ENCODE peak calls at places on chromosomes 6 and 20, in six cellular contexts. E, L, D, H, Q and R are unnamed samples.

GRCh38 chr6:14550817-14551216 is 433.2 kb downstream of the CD83 start:
- DNase-seq in L (no peak), D (peak; percentile 55), Q (no peak), H (peak; percentile 17), E (no peak), R (no peak)

GRCh38 chr20:22942742-22943141 is 92.4 kb upstream of the SSTR4 start:
- DNase-seq in Q (no peak), E (no peak), H (no peak), D (no peak), L (no peak), R (no peak)

GRCh38 chr6:45900808-45901752 is 114.6 kb downstream of the CLIC5 start:
- DNase-seq in D (no peak), Q (no peak), L (no peak), E (no peak), H (no peak), R (no peak)

GRCh38 chr20:36394340-36394965 is 88.3 kb downstream of the DLGAP4 start:
- DNase-seq in Q (no peak), H (no peak), L (no peak), D (no peak), E (no peak), R (no peak)

GRCh38 chr6:149896491-149896890 is 1.4 kb downstream of the RAET1E start:
- DNase-seq in D (no peak), E (no peak), Q (no peak), L (no peak), H (no peak), R (no peak)

GRCh38 chr6:166582258-166582657 is 4.2 kb downstream of the RAMACL start:
- DNase-seq in H (no peak), D (no peak), E (no peak), L (no peak), Q (no peak), R (no peak)

GRCh38 chr6:151493495-151494234 is at the start of gene CCDC170:
- DNase-seq in E (no peak), D (peak; percentile 63), H (peak; percentile 60), Q (peak; percentile 68), L (peak; percentile 25), R (no peak)

GRCh38 chr6:142408409-142408808 is 106.6 kb downstream of the ADGRG6 start:
- DNase-seq in Q (no peak), E (no peak), L (no peak), H (no peak), D (no peak), R (no peak)

GRCh38 chr20:19710336-19710721 is 47.7 kb upstream of the RIN2 start:
- DNase-seq in D (no peak), H (no peak), E (no peak), Q (no peak), L (no peak), R (no peak)

GRCh38 chr6:133701633-133702331 is 187.1 kb upstream of the TCF21 start:
- DNase-seq in D (peak; percentile 46), E (peak; percentile 89), H (no peak), L (no peak), Q (no peak), R (no peak)
- H3K27ac ChIP-seq in D (peak overlapping the region; percentile 70), E (peak overlapping the region; percentile 85), H (no peak overlapping the region), L (no peak overlapping the region), Q (no peak overlapping the region), R (peak overlapping the region; percentile 1)

GRCh38 chr6:28213213-28213523 is 11.9 kb upstream of the ZSCAN9 start:
- DNase-seq in Q (no peak), L (no peak), D (no peak), H (no peak), E (no peak), R (no peak)

GRCh38 chr6:28215425-28215824 is 9.7 kb upstream of the ZSCAN9 start:
- DNase-seq in H (no peak), Q (no peak), D (no peak), E (peak; percentile 44), L (no peak), R (no peak)

GRCh38 chr6:28220164-28221133 is 4.6 kb upstream of the ZSCAN9 start:
- DNase-seq in H (no peak), Q (no peak), E (peak; percentile 47), D (no peak), L (no peak), R (no peak)

GRCh38 chr6:28217890-28218289 is 7.2 kb upstream of the ZSCAN9 start:
- DNase-seq in L (no peak), E (no peak), H (no peak), Q (no peak), D (no peak), R (no peak)

DNA sequence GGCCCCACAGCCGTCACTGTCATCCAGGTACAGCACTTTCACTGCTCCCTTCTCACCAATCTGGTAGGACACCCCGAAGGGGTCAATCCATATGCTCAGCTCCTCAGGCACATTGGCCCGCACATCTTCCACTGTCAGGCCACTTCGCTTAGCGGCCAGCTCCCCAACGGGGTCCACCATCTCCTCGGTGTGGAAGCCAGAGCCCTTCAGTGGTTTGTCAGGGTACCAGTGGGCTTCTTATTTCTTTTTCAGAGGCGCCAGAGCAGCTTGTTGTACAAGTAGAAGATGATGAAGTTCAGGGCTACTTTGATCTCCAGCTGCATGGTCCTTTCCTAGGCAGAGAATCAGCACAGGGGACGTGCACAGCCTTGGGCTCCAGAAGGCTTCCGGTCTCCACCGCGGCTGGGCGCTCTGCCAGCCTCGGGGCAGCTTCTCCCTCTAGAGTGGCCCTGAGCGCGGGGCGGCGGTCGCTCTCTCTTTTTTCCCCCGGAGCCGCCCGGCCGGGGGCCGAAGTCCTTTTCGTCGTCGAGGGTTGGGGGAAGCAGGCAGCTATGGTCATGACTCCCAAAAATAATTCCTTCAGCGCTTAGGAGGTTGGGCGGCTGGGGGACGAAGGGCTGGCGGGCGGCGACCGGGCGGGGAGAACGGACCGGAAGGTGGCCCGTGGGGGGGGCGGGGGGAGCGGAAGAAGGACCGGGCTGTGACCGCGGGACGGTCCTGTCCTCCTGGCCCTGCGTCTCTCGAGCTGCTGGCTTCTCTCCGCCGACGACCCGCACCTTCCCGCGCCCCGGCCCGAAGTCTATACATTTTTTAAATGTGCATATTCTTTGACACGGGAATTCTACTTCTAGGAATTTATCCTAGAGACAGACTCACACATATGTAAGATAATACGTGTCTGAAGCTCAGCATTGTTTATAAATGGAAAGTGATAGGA is 6.5 kb upstream of the ZSCAN9 start:
- DNase-seq in H (peak; percentile 80), L (peak; percentile 46), E (peak; percentile 95), Q (peak; percentile 58), D (peak; percentile 84), R (no peak)
- TF ChIP-seq POLR2A in H (no peak), L (peak; percentile 67), E (peak; percentile 82), Q (no peak), D (no peak), R (no peak)

DNA sequence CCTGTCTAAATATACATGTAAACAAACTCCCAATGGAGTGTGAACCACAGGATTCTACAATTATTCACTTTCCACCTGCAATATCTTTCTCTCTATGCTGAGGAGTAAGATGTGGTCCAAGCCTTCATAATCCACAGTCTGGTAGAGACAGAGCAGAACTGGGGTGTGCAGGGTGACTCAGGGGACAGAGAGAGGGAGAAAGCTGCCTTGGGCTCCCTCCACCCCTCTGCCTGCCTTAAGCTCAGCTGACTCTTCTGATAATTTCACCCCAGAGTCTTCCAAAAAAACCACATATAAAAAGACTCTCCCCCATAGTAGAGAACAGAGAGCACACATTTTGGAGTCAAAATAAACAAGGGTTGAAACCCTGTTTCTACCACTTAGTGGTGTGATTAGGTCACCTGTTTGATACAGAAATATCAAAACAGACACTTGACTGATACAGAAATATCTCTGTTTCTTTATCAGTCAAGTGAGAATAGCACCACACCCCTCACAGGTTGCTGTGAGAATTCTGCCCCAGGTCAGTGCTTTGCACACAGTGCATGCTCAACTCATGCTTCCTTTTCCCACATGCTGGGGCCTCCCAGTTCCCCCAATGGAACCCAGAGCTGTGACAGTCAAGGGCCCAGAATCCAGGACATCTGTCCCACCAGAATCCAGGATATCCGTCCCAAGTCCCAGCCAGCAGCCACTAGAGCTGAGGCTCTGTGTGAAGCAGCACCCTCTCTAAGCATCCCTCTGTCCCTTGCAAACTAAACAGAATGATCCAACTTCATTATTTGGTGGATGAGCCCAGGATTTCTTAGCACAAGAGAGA is 1.3 kb downstream of the TREML2 start:
- DNase-seq in L (no peak), H (no peak), E (peak; percentile 42), D (no peak), Q (no peak), R (no peak)
- H3K4me3 ChIP-seq in L (no peak overlapping the region), H (no peak overlapping the region), E (no peak overlapping the region), D (no peak overlapping the region), Q (no peak overlapping the region), R (no peak overlapping the region)

GRCh38 chr6:75210885-75211739 is 5.3 kb upstream of the COL12A1 start:
- DNase-seq in L (no peak), E (peak; percentile 55), Q (peak; percentile 58), H (peak; percentile 59), D (peak; percentile 31), R (no peak)
- H3K27ac ChIP-seq in L (no peak overlapping the region), E (no peak overlapping the region), Q (no peak overlapping the region), H (no peak overlapping the region), D (no peak overlapping the region), R (no peak overlapping the region)

GRCh38 chr20:32761831-32762753 is at the start of gene DNMT3B:
- DNase-seq in D (peak; percentile 84), E (peak; percentile 99), H (peak; percentile 78), Q (peak; percentile 81), L (peak; percentile 85), R (no peak)
- TF ChIP-seq POLR2A in D (no peak), E (peak; percentile 72), H (no peak), Q (no peak), L (peak; percentile 83), R (no peak)

GRCh38 chr6:13272131-13273046 is 55.9 kb downstream of the TBC1D7 start:
- DNase-seq in D (peak; percentile 44), Q (no peak), H (peak; percentile 31), E (peak; percentile 73), L (no peak), R (no peak)
- H3K4me3 ChIP-seq in D (no peak overlapping the region), Q (no peak overlapping the region), H (no peak overlapping the region), E (peak overlapping the region; percentile 47), L (no peak overlapping the region), R (no peak overlapping the region)

GRCh38 chr6:4603291-4603690 is 172.9 kb upstream of the CDYL start:
- DNase-seq in D (no peak), E (no peak), Q (no peak), H (peak; percentile 49), L (no peak), R (no peak)
- H3K27ac ChIP-seq in D (no peak overlapping the region), E (no peak overlapping the region), Q (no peak overlapping the region), H (peak overlapping the region; percentile 2), L (no peak overlapping the region), R (peak overlapping the region; percentile 47)

GRCh38 chr20:40689943-40690835 is 1.2 kb upstream of the MAFB start:
- DNase-seq in Q (peak; percentile 89), D (peak; percentile 91), E (peak; percentile 59), H (peak; percentile 92), L (peak; percentile 73), R (no peak)
- TF ChIP-seq POLR2A in Q (no peak), D (no peak), E (no peak), H (no peak), L (no peak), R (no peak)